ENCODE peak calls at places on chromosomes 13 and 19, in ten cellular contexts. N, U, O, F, T, W, E, J, K and D are unnamed samples.

GRCh38 chr19:15432018-15432494 is 13.3 kb upstream of the AKAP8L start:
- DNase-seq in N (no peak), U (no peak), O (peak; percentile 20), F (no peak), T (no peak), W (peak; percentile 26), E (no peak), J (no peak), K (peak; percentile 35), D (peak; percentile 42)

GRCh38 chr13:98476538-98476966 is 100.4 kb downstream of the STK24 start:
- DNase-seq in N (peak; percentile 69), U (peak; percentile 74), O (no peak), F (peak; percentile 94), T (no peak), W (peak; percentile 82), E (peak; percentile 46), J (peak; percentile 45), K (no peak), D (peak; percentile 87)

GRCh38 chr19:50717026-50717723 is 2.4 kb downstream of the SHANK1 start:
- DNase-seq in N (no peak), U (no peak), O (no peak), F (no peak), T (no peak), W (no peak), E (no peak), J (no peak), K (no peak), D (no peak)

GRCh38 chr13:109610517-109610916 is 175.9 kb downstream of the IRS2 start:
- DNase-seq in N (no peak), U (peak; percentile 55), O (peak; percentile 27), F (no peak), T (no peak), W (peak; percentile 11), E (no peak), J (peak; percentile 43), K (peak; percentile 51), D (peak; percentile 20)

GRCh38 chr13:56586966-56587365 is 553.8 kb upstream of the PRR20A start:
- DNase-seq in N (no peak), U (no peak), O (no peak), F (no peak), T (no peak), W (no peak), E (no peak), J (no peak), K (no peak), D (no peak)

GRCh38 chr13:112184261-112184660 is 117.3 kb downstream of the SOX1 start:
- DNase-seq in N (no peak), U (no peak), O (no peak), F (no peak), T (peak; percentile 38), W (no peak), E (no peak), J (no peak), K (no peak), D (no peak)

GRCh38 chr19:41872384-41872774 is 4.7 kb upstream of the CD79A start:
- DNase-seq in N (no peak), U (no peak), O (no peak), F (no peak), T (no peak), W (no peak), E (no peak), J (no peak), K (no peak), D (no peak)

GRCh38 chr19:17469371-17470203 is 737 bp upstream of the SLC27A1 start:
- DNase-seq in N (peak; percentile 95), U (peak; percentile 97), O (peak; percentile 97), F (peak; percentile 88), T (peak; percentile 99), W (peak; percentile 91), E (peak; percentile 97), J (peak; percentile 95), K (peak; percentile 97), D (peak; percentile 96)

GRCh38 chr19:6779204-6779603 is 6.7 kb downstream of the VAV1 start:
- DNase-seq in N (no peak), U (no peak), O (no peak), F (no peak), T (no peak), W (no peak), E (no peak), J (no peak), K (no peak), D (peak; percentile 47)

GRCh38 chr19:17325881-17326594 is 8.6 kb downstream of the ANO8 start:
- DNase-seq in N (no peak), U (no peak), O (no peak), F (no peak), T (peak; percentile 92), W (no peak), E (peak; percentile 78), J (no peak), K (peak; percentile 58), D (peak; percentile 39)

GRCh38 chr19:29940971-29941585 is 961 bp upstream of the URI1 start:
- DNase-seq in N (no peak), U (no peak), O (no peak), F (no peak), T (no peak), W (no peak), E (no peak), J (no peak), K (no peak), D (no peak)

GRCh38 chr13:78137404-78138142 is 218.9 kb upstream of the EDNRB start:
- DNase-seq in N (no peak), U (no peak), O (peak; percentile 73), F (peak; percentile 48), T (no peak), W (no peak), E (no peak), J (no peak), K (no peak), D (peak; percentile 2)

GRCh38 chr19:19342086-19343015 is 21.7 kb downstream of the MAU2 start:
- DNase-seq in N (peak; percentile 70), U (peak; percentile 65), O (peak; percentile 87), F (no peak), T (no peak), W (no peak), E (peak; percentile 37), J (peak; percentile 64), K (peak; percentile 73), D (no peak)

GRCh38 chr13:111215081-111216047 is 100.3 kb downstream of the ARHGEF7 start:
- DNase-seq in N (peak; percentile 35), U (no peak), O (no peak), F (no peak), T (no peak), W (no peak), E (no peak), J (no peak), K (peak; percentile 37), D (no peak)

GRCh38 chr13:44396963-44397580 is 23.4 kb downstream of the SERP2 start:
- DNase-seq in N (no peak), U (no peak), O (peak; percentile 89), F (peak; percentile 42), T (no peak), W (no peak), E (no peak), J (peak; percentile 48), K (peak; percentile 62), D (no peak)

GRCh38 chr19:23699521-23699860 is 12.5 kb upstream of the ZNF675 start:
- DNase-seq in N (no peak), U (no peak), O (no peak), F (no peak), T (no peak), W (no peak), E (no peak), J (no peak), K (no peak), D (peak; percentile 14)

DNA sequence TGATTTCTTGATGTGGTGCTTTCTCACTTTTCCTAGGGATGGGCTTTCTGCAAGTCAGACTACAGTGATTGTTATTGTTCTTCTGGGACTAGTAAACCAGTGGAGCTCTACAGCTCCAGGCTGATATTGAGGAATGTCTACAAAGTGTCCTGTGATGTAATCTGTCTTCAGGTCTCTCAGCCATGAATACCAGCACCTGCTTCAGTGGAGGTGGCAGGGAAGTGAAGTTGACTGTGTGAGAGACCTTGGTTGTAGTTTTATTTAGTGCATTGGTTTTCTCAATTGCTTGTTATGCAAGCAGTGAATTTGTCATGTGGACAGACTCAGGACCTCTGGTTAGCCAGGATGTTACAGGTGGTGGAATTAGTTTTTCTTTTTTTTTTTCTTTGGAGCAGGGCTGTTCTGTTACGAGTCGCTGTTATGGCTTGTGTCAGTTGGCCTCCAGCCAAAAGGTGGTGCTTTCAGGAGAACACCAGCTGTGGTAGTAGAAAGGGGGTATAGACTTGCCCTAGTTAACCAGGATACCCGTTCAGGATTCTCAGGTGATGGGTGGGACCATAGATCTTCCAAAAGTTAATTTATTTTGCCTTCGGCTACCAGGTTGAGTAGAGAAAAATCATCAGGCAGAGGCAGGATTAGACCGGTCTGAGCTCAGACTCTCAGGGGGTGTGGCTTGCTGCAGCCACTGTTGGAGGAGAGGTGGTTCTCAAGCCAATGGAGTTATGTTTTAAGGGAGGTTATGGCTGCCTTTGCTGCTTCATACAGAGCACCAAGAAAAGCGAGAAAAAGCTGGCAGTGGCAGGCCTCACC is 11.9 kb upstream of the ZNF675 start:
- DNase-seq in N (no peak), U (peak; percentile 53), O (peak; percentile 19), F (no peak), T (no peak), W (no peak), E (peak; percentile 25), J (no peak), K (no peak), D (no peak)
- H3K4me3 ChIP-seq in N (no peak overlapping the region), U (peak overlapping the region; percentile 9), O (no peak overlapping the region), F (no peak overlapping the region), T (no peak overlapping the region), W (no peak overlapping the region), E (peak overlapping the region; percentile 22), J (no peak overlapping the region), K (no peak overlapping the region), D (no peak overlapping the region)

GRCh38 chr19:22595918-22596341 is 38.2 kb upstream of the ZNF492 start:
- DNase-seq in N (peak; percentile 28), U (no peak), O (no peak), F (no peak), T (peak; percentile 81), W (no peak), E (peak; percentile 75), J (peak; percentile 57), K (peak; percentile 72), D (no peak)
- H3K9me3 ChIP-seq in N (no peaks in the 10 kb centered on the region), U (peaks cover 4% of the 10 kb centered on the region), O (no peaks in the 10 kb centered on the region), F (peaks cover 13% of the 10 kb centered on the region), T (no peaks in the 10 kb centered on the region), W (no peaks in the 10 kb centered on the region), E (peaks cover 11% of the 10 kb centered on the region), J (peaks cover 10% of the 10 kb centered on the region), K (no peaks in the 10 kb centered on the region), D (no peaks in the 10 kb centered on the region)

GRCh38 chr19:55435020-55435419 is 8.1 kb downstream of the SHISA7 start:
- DNase-seq in N (no peak), U (no peak), O (no peak), F (no peak), T (no peak), W (no peak), E (no peak), J (no peak), K (no peak), D (no peak)
- H3K27me3 ChIP-seq in N (peaks cover 74% of the 10 kb centered on the region), U (peaks cover 75% of the 10 kb centered on the region), O (peaks cover 22% of the 10 kb centered on the region), F (peaks cover 20% of the 10 kb centered on the region), T (peaks cover 79% of the 10 kb centered on the region), W (peaks cover 41% of the 10 kb centered on the region), E (peaks cover 81% of the 10 kb centered on the region), J (peaks cover 85% of the 10 kb centered on the region), K (peaks cover 74% of the 10 kb centered on the region), D (peaks cover 19% of the 10 kb centered on the region)

DNA sequence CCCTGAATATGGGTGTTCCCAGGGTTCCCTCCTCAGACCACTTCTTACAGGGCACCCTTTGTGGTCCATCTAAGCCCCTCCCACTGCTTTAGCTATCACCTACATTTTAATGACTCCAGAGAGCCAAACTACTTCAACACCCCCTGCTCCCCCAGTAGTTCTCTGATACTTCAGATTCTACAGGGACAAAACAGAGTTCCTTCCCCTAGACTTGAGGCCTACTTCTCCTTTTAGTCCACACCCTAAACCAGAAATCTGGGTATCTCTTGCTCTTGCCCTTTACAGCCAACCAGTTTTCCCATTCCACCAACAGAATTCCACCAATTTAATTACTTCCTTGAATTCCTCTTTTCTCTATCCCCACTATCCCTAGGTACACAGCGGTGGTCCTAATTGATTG is 107.2 kb downstream of the KCNRG start:
- DNase-seq in N (no peak), U (no peak), O (no peak), F (no peak), T (no peak), W (no peak), E (no peak), J (no peak), K (no peak), D (no peak)
- H3K4me3 ChIP-seq in N (peak overlapping the region; percentile 99), U (no peak overlapping the region), O (no peak overlapping the region), F (no peak overlapping the region), T (no peak overlapping the region), W (no peak overlapping the region), E (no peak overlapping the region), J (peak overlapping the region; percentile 100), K (no peak overlapping the region), D (no peak overlapping the region)